ENCODE peak calls at places on chromosomes 12 and 14, in ten cellular contexts. One of them, this sample, is unnamed.

GRCh38 chr12:4153343-4153892 is 120.1 kb upstream of the CCND2 start:
- DNase-seq in left lung: no peak
- DNase-seq in IMR-90: no peak
- DNase-seq in GM06990: peak
- DNase-seq in kidney: no peak
- DNase-seq in heart left ventricle: peak
- DNase-seq in OCI-LY7: peak
- DNase-seq in pancreas: no peak
- DNase-seq in AG10803: no peak
- DNase-seq in dorsolateral prefrontal cortex: no peak
- DNase-seq in this sample: no peak

GRCh38 chr14:90319634-90320541 is 11.9 kb downstream of the NRDE2 start:
- DNase-seq in left lung: no peak
- DNase-seq in IMR-90: no peak
- DNase-seq in GM06990: no peak
- DNase-seq in kidney: no peak
- DNase-seq in heart left ventricle: no peak
- DNase-seq in OCI-LY7: no peak
- DNase-seq in pancreas: no peak
- DNase-seq in AG10803: no peak
- DNase-seq in dorsolateral prefrontal cortex: no peak
- DNase-seq in this sample: no peak

GRCh38 chr14:24337824-24338175 is 2.0 kb downstream of the RIPK3 start:
- DNase-seq in left lung: no peak
- DNase-seq in IMR-90: no peak
- DNase-seq in GM06990: no peak
- DNase-seq in kidney: no peak
- DNase-seq in heart left ventricle: no peak
- DNase-seq in OCI-LY7: no peak
- DNase-seq in pancreas: no peak
- DNase-seq in AG10803: no peak
- DNase-seq in dorsolateral prefrontal cortex: no peak
- DNase-seq in this sample: no peak

GRCh38 chr14:23181453-23181852 is 2.0 kb downstream of the SLC7A8 start:
- DNase-seq in left lung: no peak
- DNase-seq in IMR-90: no peak
- DNase-seq in GM06990: no peak
- DNase-seq in kidney: no peak
- DNase-seq in heart left ventricle: no peak
- DNase-seq in OCI-LY7: no peak
- DNase-seq in pancreas: no peak
- DNase-seq in AG10803: no peak
- DNase-seq in dorsolateral prefrontal cortex: no peak
- DNase-seq in this sample: no peak

GRCh38 chr14:68703093-68703492 is 89.8 kb downstream of the ZFP36L1 start:
- DNase-seq in left lung: no peak
- DNase-seq in IMR-90: peak
- DNase-seq in GM06990: no peak
- DNase-seq in kidney: no peak
- DNase-seq in heart left ventricle: no peak
- DNase-seq in OCI-LY7: no peak
- DNase-seq in pancreas: no peak
- DNase-seq in AG10803: peak
- DNase-seq in dorsolateral prefrontal cortex: no peak
- DNase-seq in this sample: peak

GRCh38 chr14:35406811-35407630 is 2.5 kb upstream of the NFKBIA start:
- DNase-seq in left lung: no peak
- DNase-seq in IMR-90: peak
- DNase-seq in GM06990: no peak
- DNase-seq in kidney: no peak
- DNase-seq in heart left ventricle: no peak
- DNase-seq in OCI-LY7: peak
- DNase-seq in pancreas: no peak
- DNase-seq in AG10803: peak
- DNase-seq in dorsolateral prefrontal cortex: no peak
- DNase-seq in this sample: peak

GRCh38 chr14:89386214-89386886 is 30.7 kb downstream of the FOXN3 start:
- DNase-seq in left lung: no peak
- DNase-seq in IMR-90: peak
- DNase-seq in GM06990: peak
- DNase-seq in kidney: no peak
- DNase-seq in heart left ventricle: no peak
- DNase-seq in OCI-LY7: no peak
- DNase-seq in pancreas: no peak
- DNase-seq in AG10803: no peak
- DNase-seq in dorsolateral prefrontal cortex: no peak
- DNase-seq in this sample: no peak

GRCh38 chr12:8948711-8949524 is 527 bp downstream of the M6PR start:
- DNase-seq in left lung: no peak
- DNase-seq in IMR-90: peak
- DNase-seq in GM06990: no peak
- DNase-seq in kidney: no peak
- DNase-seq in heart left ventricle: no peak
- DNase-seq in OCI-LY7: peak
- DNase-seq in pancreas: peak
- DNase-seq in AG10803: peak
- DNase-seq in dorsolateral prefrontal cortex: peak
- DNase-seq in this sample: peak

GRCh38 chr12:8648598-8649205 is 13.9 kb downstream of the MFAP5 start:
- DNase-seq in left lung: no peak
- DNase-seq in IMR-90: no peak
- DNase-seq in GM06990: peak
- DNase-seq in kidney: no peak
- DNase-seq in heart left ventricle: no peak
- DNase-seq in OCI-LY7: peak
- DNase-seq in pancreas: no peak
- DNase-seq in AG10803: no peak
- DNase-seq in dorsolateral prefrontal cortex: no peak
- DNase-seq in this sample: no peak

GRCh38 chr12:48966177-48966890 is 5.2 kb downstream of the WNT10B start:
- DNase-seq in left lung: no peak
- DNase-seq in IMR-90: no peak
- DNase-seq in GM06990: peak
- DNase-seq in kidney: no peak
- DNase-seq in heart left ventricle: no peak
- DNase-seq in OCI-LY7: no peak
- DNase-seq in pancreas: no peak
- DNase-seq in AG10803: no peak
- DNase-seq in dorsolateral prefrontal cortex: no peak
- DNase-seq in this sample: no peak

GRCh38 chr12:112584266-112584722 is 165.5 kb downstream of the PTPN11 start:
- DNase-seq in left lung: no peak
- DNase-seq in IMR-90: no peak
- DNase-seq in GM06990: no peak
- DNase-seq in kidney: no peak
- DNase-seq in heart left ventricle: no peak
- DNase-seq in OCI-LY7: peak
- DNase-seq in pancreas: no peak
- DNase-seq in AG10803: no peak
- DNase-seq in dorsolateral prefrontal cortex: no peak
- DNase-seq in this sample: no peak

DNA sequence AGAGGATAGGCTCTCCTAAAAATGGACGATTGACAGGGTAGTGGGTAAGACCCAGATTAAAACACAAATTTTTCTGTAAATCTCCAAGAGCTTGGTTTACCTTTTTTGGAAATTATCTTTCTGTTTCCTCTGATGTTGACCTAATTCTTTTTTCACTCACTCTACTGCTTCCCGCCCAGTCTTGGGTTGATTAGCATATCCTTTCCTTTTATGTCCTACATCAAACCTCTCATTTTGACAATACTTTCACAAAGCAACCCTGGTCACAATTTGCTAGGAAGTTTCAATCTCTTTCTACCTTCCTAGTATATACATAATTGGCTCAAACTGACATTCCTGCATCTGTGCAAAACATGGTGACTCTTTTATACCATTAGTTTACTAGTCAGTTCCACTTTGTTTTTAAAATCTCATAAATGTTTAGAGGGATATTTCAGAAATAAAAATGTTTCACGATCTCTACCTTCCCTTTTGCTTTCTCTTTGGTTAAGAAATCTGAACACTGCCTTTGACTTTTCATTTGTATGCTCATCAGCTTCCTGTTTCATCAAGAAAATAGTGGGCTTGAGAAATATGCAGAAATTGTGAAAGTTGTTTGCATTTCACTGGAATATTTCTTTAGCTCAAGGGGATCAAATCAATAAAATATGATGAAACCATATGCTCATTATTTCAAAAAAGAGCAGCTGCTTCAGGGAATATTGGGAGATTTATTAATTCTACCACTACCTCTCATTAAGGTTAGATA is 213.0 kb upstream of the SLC16A7 start:
- DNase-seq in left lung: no peak
- DNase-seq in IMR-90: no peak
- DNase-seq in GM06990: no peak
- DNase-seq in kidney: no peak
- DNase-seq in heart left ventricle: no peak
- DNase-seq in OCI-LY7: no peak
- DNase-seq in pancreas: no peak
- DNase-seq in AG10803: peak
- DNase-seq in dorsolateral prefrontal cortex: no peak
- DNase-seq in this sample: peak
- H3K4me3 ChIP-seq in left lung: no peak
- H3K4me3 ChIP-seq in IMR-90: peak
- H3K4me3 ChIP-seq in GM06990: no peak
- H3K4me3 ChIP-seq in kidney: no peak
- H3K4me3 ChIP-seq in heart left ventricle: no peak
- H3K4me3 ChIP-seq in OCI-LY7: no peak
- H3K4me3 ChIP-seq in pancreas: no peak
- H3K4me3 ChIP-seq in AG10803: peak
- H3K4me3 ChIP-seq in dorsolateral prefrontal cortex: no peak
- H3K4me3 ChIP-seq in this sample: peak

DNA sequence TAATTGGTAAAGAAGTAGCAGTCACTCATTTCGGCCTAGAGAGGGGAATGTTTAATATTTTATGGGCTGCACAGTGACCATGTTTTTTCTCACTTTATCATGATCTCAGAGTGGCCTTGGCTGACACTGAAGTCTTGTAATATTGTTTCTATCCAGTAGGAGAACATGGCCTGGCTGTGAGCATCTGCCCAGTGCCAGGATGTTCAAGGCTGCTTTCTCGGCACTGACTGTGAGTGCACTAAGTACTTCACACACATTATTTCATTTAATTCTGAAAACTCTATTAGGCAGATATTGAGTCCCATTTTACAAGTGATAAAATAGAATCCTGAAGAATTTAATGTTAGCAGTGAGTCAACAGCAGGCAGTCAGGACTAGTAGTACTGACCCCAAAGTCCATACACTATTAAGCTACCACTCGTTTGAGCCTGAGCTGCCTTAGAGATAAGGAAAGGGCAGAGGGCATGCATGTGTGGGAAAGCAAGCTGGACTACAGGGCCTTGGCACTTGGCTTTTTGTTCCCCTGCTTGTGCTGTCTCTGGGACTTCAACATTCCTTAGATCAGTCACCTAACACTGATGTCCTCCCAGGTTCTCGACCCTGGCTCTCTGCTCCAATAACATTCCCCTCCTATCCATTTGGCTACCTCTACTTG is 42.2 kb upstream of the APPL2 start:
- DNase-seq in left lung: no peak
- DNase-seq in IMR-90: peak
- DNase-seq in GM06990: no peak
- DNase-seq in kidney: no peak
- DNase-seq in heart left ventricle: no peak
- DNase-seq in OCI-LY7: peak
- DNase-seq in pancreas: no peak
- DNase-seq in AG10803: peak
- DNase-seq in dorsolateral prefrontal cortex: no peak
- DNase-seq in this sample: peak
- TF ChIP-seq CTCF in left lung: no peak
- TF ChIP-seq CTCF in IMR-90: peak
- TF ChIP-seq CTCF in GM06990: no peak
- TF ChIP-seq CTCF in kidney: peak
- TF ChIP-seq CTCF in heart left ventricle: no peak
- TF ChIP-seq CTCF in OCI-LY7: peak
- TF ChIP-seq CTCF in pancreas: peak
- TF ChIP-seq CTCF in AG10803: peak
- TF ChIP-seq CTCF in dorsolateral prefrontal cortex: no peak
- TF ChIP-seq CTCF in this sample: peak

DNA sequence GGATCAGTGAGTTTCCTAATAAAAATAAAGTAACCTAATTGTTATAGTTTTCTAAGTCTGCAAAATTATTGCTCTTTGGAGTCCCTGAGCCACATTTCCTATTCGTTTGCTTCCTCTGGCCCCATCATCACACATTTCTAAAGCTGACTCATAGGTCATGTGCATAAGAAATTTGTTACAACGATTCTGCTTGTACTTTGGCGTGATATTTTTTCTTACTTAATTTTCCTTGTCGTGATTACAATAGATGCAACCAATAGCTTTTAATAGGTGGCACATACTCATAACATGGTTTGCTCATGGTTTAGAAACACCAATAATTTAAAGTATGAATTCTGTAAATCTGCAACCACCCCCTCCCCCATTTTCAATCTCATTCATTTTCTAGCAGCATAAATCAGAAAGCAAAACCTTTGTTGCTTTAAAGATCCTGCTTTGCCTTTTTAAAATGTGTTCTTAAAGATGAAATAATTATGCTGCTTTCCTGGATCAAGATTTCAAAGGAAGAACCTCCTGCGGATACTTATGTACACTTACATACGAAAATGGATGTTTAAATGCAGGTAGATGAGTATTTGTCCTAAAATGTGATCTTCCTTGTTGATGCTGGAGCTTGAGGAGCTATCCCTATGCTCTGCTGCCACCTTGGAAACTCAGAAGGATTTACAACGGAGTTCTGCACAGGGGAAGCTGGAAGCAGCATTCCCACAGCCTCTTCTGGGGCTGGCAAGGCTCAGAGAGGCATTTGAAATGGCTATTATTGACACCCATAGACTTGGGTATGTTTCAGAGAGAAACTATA is 1.7 kb upstream of the FLRT2 start:
- DNase-seq in left lung: no peak
- DNase-seq in IMR-90: peak
- DNase-seq in GM06990: no peak
- DNase-seq in kidney: no peak
- DNase-seq in heart left ventricle: peak
- DNase-seq in OCI-LY7: no peak
- DNase-seq in pancreas: peak
- DNase-seq in AG10803: peak
- DNase-seq in dorsolateral prefrontal cortex: peak
- DNase-seq in this sample: peak
- H3K4me3 ChIP-seq in left lung: no peak
- H3K4me3 ChIP-seq in IMR-90: peak
- H3K4me3 ChIP-seq in GM06990: no peak
- H3K4me3 ChIP-seq in kidney: peak
- H3K4me3 ChIP-seq in heart left ventricle: no peak
- H3K4me3 ChIP-seq in OCI-LY7: no peak
- H3K4me3 ChIP-seq in pancreas: peak
- H3K4me3 ChIP-seq in AG10803: peak
- H3K4me3 ChIP-seq in dorsolateral prefrontal cortex: peak
- H3K4me3 ChIP-seq in this sample: peak

DNA sequence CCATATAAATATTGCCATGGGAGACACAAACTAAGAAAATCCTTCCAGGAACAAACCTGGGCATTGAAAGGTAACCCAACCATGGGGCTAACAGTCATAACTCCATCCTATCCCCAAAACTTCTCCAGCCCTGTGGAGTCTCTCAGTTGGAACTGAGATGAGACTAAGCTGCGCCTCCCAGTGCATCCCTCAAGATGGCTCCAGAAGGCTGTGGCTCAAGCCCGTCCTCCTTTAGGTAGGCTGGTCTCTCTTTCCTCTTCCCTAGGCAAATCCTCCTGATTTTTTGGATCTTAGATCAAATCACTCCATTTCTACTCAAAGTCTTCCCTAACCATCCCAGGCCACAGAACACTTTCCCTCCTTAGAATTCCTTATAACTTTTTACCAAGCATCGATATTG is 364.3 kb upstream of the CCDC196 start:
- DNase-seq in left lung: no peak
- DNase-seq in IMR-90: no peak
- DNase-seq in GM06990: no peak
- DNase-seq in kidney: no peak
- DNase-seq in heart left ventricle: no peak
- DNase-seq in OCI-LY7: no peak
- DNase-seq in pancreas: no peak
- DNase-seq in AG10803: no peak
- DNase-seq in dorsolateral prefrontal cortex: no peak
- DNase-seq in this sample: no peak
- TF ChIP-seq CTCF in left lung: no peak
- TF ChIP-seq CTCF in IMR-90: no peak
- TF ChIP-seq CTCF in GM06990: no peak
- TF ChIP-seq CTCF in kidney: no peak
- TF ChIP-seq CTCF in heart left ventricle: no peak
- TF ChIP-seq CTCF in OCI-LY7: no peak
- TF ChIP-seq CTCF in pancreas: no peak
- TF ChIP-seq CTCF in AG10803: no peak
- TF ChIP-seq CTCF in dorsolateral prefrontal cortex: no peak
- TF ChIP-seq CTCF in this sample: no peak